ENCODE peak calls at places on chromosomes 3 and 15, in five cellular contexts. V, Y, R, Q and E are unnamed samples. For H3K27me3, the result is how much of the 10 kb centered on the place peaks cover.

GRCh38 chr15:35496585-35496984 is 49.4 kb downstream of the DPH6 start:
- DNase-seq in V (no peak), Y (no peak), R (no peak), Q (no peak), E (no peak)

GRCh38 chr3:23094890-23095462 is 108.2 kb upstream of the UBE2E2 start:
- DNase-seq in V (peak), Y (peak), R (no peak), Q (no peak), E (no peak)

GRCh38 chr3:181596126-181596525 is 115.6 kb upstream of the SOX2 start:
- DNase-seq in V (no peak), Y (no peak), R (no peak), Q (peak), E (no peak)

GRCh38 chr3:187101184-187102072 is 37.9 kb downstream of the RPL39L start:
- DNase-seq in V (peak), Y (peak), R (peak), Q (no peak), E (peak)

GRCh38 chr3:32391643-32392529 is at the start of gene CMTM7:
- DNase-seq in V (peak), Y (peak), R (peak), Q (peak), E (peak)

GRCh38 chr3:129582799-129583198 is 23.7 kb downstream of the PLXND1 start:
- DNase-seq in V (no peak), Y (no peak), R (no peak), Q (no peak), E (no peak)

GRCh38 chr3:127304121-127304744 is 16.4 kb upstream of the PRR20G start:
- DNase-seq in V (no peak), Y (no peak), R (peak), Q (peak), E (peak)

GRCh38 chr3:14403636-14404395 is 1.4 kb downstream of the SLC6A6 start:
- DNase-seq in V (no peak), Y (no peak), R (peak), Q (peak), E (peak)

GRCh38 chr15:26242565-26242964 is 379.4 kb upstream of the ATP10A start:
- DNase-seq in V (no peak), Y (no peak), R (no peak), Q (no peak), E (no peak)

GRCh38 chr15:87483468-87483867 is 773.1 kb downstream of the NTRK3 start:
- DNase-seq in V (no peak), Y (no peak), R (no peak), Q (no peak), E (no peak)

GRCh38 chr15:62533687-62534086 is 368.6 kb upstream of the C2CD4B start:
- DNase-seq in V (no peak), Y (no peak), R (no peak), Q (peak), E (no peak)

GRCh38 chr3:45994661-45995369 is 809 bp downstream of the FYCO1 start:
- DNase-seq in V (no peak), Y (no peak), R (no peak), Q (peak), E (no peak)

GRCh38 chr3:5520237-5520636 is 332.7 kb downstream of the EDEM1 start:
- DNase-seq in V (no peak), Y (no peak), R (no peak), Q (no peak), E (no peak)

GRCh38 chr3:142947799-142948575 is 15.5 kb downstream of the PAQR9 start:
- DNase-seq in V (peak), Y (no peak), R (no peak), Q (no peak), E (no peak)

GRCh38 chr15:98025237-98025636 is 64.7 kb downstream of the ARRDC4 start:
- DNase-seq in V (no peak), Y (peak), R (no peak), Q (no peak), E (no peak)

GRCh38 chr3:131277836-131278497 is 103.6 kb upstream of the NUDT16 start:
- DNase-seq in V (peak), Y (peak), R (no peak), Q (no peak), E (no peak)

GRCh38 chr3:52838561-52839267 is 3.9 kb upstream of the MUSTN1 start:
- DNase-seq in V (no peak), Y (no peak), R (no peak), Q (no peak), E (no peak)

GRCh38 chr3:33722626-33723370 is 4.7 kb upstream of the CLASP2 start:
- DNase-seq in V (no peak), Y (peak), R (no peak), Q (no peak), E (no peak)

GRCh38 chr3:64853456-64853855 is 165.7 kb upstream of the ADAMTS9 start:
- DNase-seq in V (no peak), Y (no peak), R (no peak), Q (no peak), E (no peak)

GRCh38 chr15:37045859-37046318 is 54.5 kb downstream of the MEIS2 start:
- DNase-seq in V (peak), Y (no peak), R (peak), Q (peak), E (no peak)

GRCh38 chr3:189737071-189737470 is 105.9 kb downstream of the TP63 start:
- DNase-seq in V (no peak), Y (no peak), R (no peak), Q (no peak), E (no peak)

GRCh38 chr15:94306700-94307650 is 75.6 kb downstream of the MCTP2 start:
- DNase-seq in V (no peak), Y (no peak), R (no peak), Q (no peak), E (no peak)

GRCh38 chr15:49370782-49371181 is 52.3 kb upstream of the FGF7 start:
- DNase-seq in V (peak), Y (peak), R (no peak), Q (no peak), E (no peak)

GRCh38 chr3:49914906-49915305 is 11.2 kb upstream of the MST1R start:
- DNase-seq in V (no peak), Y (no peak), R (no peak), Q (no peak), E (no peak)

GRCh38 chr3:159130108-159130507 is 328.3 kb downstream of the MFSD1 start:
- DNase-seq in V (no peak), Y (no peak), R (no peak), Q (peak), E (no peak)

GRCh38 chr15:77295446-77295845 is 124.5 kb downstream of the PEAK1 start:
- DNase-seq in V (peak), Y (peak), R (no peak), Q (no peak), E (no peak)

GRCh38 chr3:136250862-136251460 is 821 bp downstream of the PCCB start:
- DNase-seq in V (peak), Y (peak), R (peak), Q (peak), E (peak)

GRCh38 chr3:132488136-132488535 is 70.8 kb downstream of the DNAJC13 start:
- DNase-seq in V (no peak), Y (no peak), R (no peak), Q (no peak), E (no peak)

GRCh38 chr3:62955126-62955525 is 79.9 kb upstream of the CADPS start:
- DNase-seq in V (no peak), Y (no peak), R (no peak), Q (peak), E (no peak)

GRCh38 chr3:128597900-128598299 is 52.7 kb downstream of the RPN1 start:
- DNase-seq in V (peak), Y (no peak), R (no peak), Q (no peak), E (no peak)

GRCh38 chr3:119346076-119346496 is 51.9 kb downstream of the ARHGAP31 start:
- DNase-seq in V (no peak), Y (peak), R (no peak), Q (no peak), E (no peak)

GRCh38 chr3:47989981-47990440 is 26.2 kb downstream of the MAP4 start:
- DNase-seq in V (peak), Y (peak), R (peak), Q (peak), E (no peak)

GRCh38 chr3:142613491-142613890 is 17.3 kb downstream of the PLS1 start:
- DNase-seq in V (no peak), Y (no peak), R (no peak), Q (no peak), E (no peak)

GRCh38 chr3:135311699-135312098 is 516.6 kb downstream of the EPHB1 start:
- DNase-seq in V (no peak), Y (no peak), R (no peak), Q (no peak), E (no peak)

GRCh38 chr15:37638139-37638538 is 296.3 kb upstream of the TMCO5A start:
- DNase-seq in V (no peak), Y (no peak), R (no peak), Q (no peak), E (no peak)

GRCh38 chr15:63899193-63899592 is 65.4 kb upstream of the HERC1 start:
- DNase-seq in V (no peak), Y (no peak), R (peak), Q (no peak), E (peak)

GRCh38 chr15:60004019-60004845 is at the start of gene FOXB1:
- DNase-seq in V (no peak), Y (no peak), R (no peak), Q (peak), E (no peak)
- H3K27me3 ChIP-seq in V (half or more), Y (half or more), R (half or more), Q (half or more), E (half or more)

GRCh38 chr3:155286745-155287144 is 6.7 kb downstream of the STRIT1 start:
- DNase-seq in V (no peak), Y (no peak), R (no peak), Q (no peak), E (no peak)

GRCh38 chr3:155283092-155284056 is 10.1 kb downstream of the STRIT1 start:
- DNase-seq in V (no peak), Y (no peak), R (no peak), Q (no peak), E (no peak)

GRCh38 chr3:155282416-155283091 is 10.9 kb downstream of the STRIT1 start:
- DNase-seq in V (peak), Y (peak), R (no peak), Q (no peak), E (no peak)

GRCh38 chr3:155285936-155286335 is 7.5 kb downstream of the STRIT1 start:
- DNase-seq in V (no peak), Y (no peak), R (no peak), Q (no peak), E (no peak)

DNA sequence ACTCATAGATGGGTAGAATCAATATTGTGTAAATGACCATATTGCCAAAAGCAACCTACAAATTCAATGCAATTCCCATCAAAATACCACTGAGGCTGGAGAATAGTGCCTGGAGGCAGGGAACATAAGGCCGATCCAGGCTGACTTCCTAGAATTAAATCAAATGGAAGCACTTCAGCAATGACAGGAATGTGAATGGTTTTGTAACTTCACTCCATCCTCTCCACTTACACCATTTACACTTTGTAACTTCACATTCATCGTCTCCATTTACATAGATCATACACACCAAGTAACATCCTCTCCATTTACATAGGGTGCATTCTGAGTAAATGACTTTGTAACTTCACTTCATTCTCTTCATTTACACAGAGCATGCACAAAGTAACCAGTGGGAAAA is 11.6 kb downstream of the STRIT1 start:
- DNase-seq in V (no peak), Y (peak), R (no peak), Q (no peak), E (no peak)
- H3K4me3 ChIP-seq in V (no peak), Y (no peak), R (no peak), Q (no peak), E (no peak)

GRCh38 chr15:84143753-84144314 is 91.7 kb upstream of the GOLGA6L4 start:
- DNase-seq in V (no peak), Y (no peak), R (no peak), Q (no peak), E (no peak)

DNA sequence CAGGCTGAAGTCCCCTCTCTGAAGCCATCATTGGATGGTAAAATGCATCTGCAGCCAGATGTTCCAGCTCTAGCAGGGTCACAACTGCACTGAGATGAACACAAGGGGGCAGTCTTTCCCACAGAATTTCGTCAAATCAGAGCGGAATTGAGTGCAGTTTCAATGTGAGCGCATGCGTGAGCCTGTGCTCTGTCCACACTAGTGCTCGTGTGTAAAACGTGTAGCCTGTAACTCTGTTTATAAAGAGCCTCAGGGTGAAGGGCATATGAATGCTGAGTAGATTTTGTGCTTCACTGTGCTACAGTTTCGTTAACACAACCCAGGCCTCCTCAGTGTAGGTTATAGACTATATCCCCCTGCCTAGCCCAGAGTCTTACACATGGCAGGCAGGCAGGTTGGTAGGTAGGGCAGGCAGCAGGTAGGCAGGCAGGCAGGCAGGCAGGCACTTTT is 92.7 kb upstream of the GOLGA6L4 start:
- DNase-seq in V (peak), Y (peak), R (peak), Q (peak), E (peak)
- TF ChIP-seq CTCF in V (peak), Y (peak), R (peak), Q (peak), E (peak)

GRCh38 chr15:73841756-73842590 is 31.4 kb upstream of the TBC1D21 start:
- DNase-seq in V (no peak), Y (no peak), R (no peak), Q (peak), E (no peak)
- H3K27me3 ChIP-seq in V (under half), Y (under half), R (under half), Q (under half), E (under half)

GRCh38 chr3:184680411-184680990 is 31.4 kb downstream of the MAGEF1 start:
- DNase-seq in V (no peak), Y (no peak), R (no peak), Q (no peak), E (no peak)
- H3K4me3 ChIP-seq in V (no peak), Y (no peak), R (no peak), Q (no peak), E (no peak)

GRCh38 chr3:122594025-122594424 is 16.6 kb downstream of the PARP15 start:
- DNase-seq in V (no peak), Y (no peak), R (no peak), Q (no peak), E (no peak)
- TF ChIP-seq CTCF in V (no peak), Y (no peak), R (no peak), Q (no peak), E (no peak)

GRCh38 chr15:67828379-67828968 is 3.2 kb downstream of the SKOR1 start:
- DNase-seq in V (no peak), Y (no peak), R (no peak), Q (peak), E (peak)
- H3K27me3 ChIP-seq in V (half or more), Y (half or more), R (half or more), Q (half or more), E (half or more)

GRCh38 chr3:112114558-112115160 is 18.4 kb downstream of the GCSAM start:
- DNase-seq in V (no peak), Y (no peak), R (no peak), Q (no peak), E (no peak)

GRCh38 chr3:112116777-112117186 is 16.3 kb downstream of the GCSAM start:
- DNase-seq in V (no peak), Y (no peak), R (no peak), Q (peak), E (peak)

GRCh38 chr3:112115806-112116383 is 17.2 kb downstream of the GCSAM start:
- DNase-seq in V (no peak), Y (no peak), R (no peak), Q (no peak), E (no peak)

GRCh38 chr3:112117415-112117814 is 15.6 kb downstream of the GCSAM start:
- DNase-seq in V (no peak), Y (no peak), R (no peak), Q (no peak), E (no peak)

GRCh38 chr3:112115161-112115739 is 17.8 kb downstream of the GCSAM start:
- DNase-seq in V (no peak), Y (no peak), R (no peak), Q (peak), E (no peak)
- H3K4me3 ChIP-seq in V (no peak), Y (no peak), R (no peak), Q (no peak), E (no peak)